ENCODE peak calls at places on chromosomes 4 and X, in eight cellular contexts. Y, A, T, O, P, Q, E and Z are unnamed samples.

GRCh38 chr4:23266401-23266800 is 573.7 kb downstream of the GBA3 start:
- DNase-seq in Y (no peak), E (no peak), A (no peak), P (no peak), T (no peak), O (no peak), Q (no peak), Z (no peak)

GRCh38 chr4:148866666-148867065 is 424.5 kb upstream of the NR3C2 start:
- DNase-seq in O (no peak), Q (no peak), A (no peak), P (no peak), Y (no peak), T (no peak), E (no peak), Z (no peak)

GRCh38 chr4:152118108-152118507 is 357.3 kb upstream of the GATB start:
- DNase-seq in O (no peak), T (no peak), Y (no peak), A (no peak), E (no peak), P (no peak), Q (no peak), Z (no peak)

GRCh38 chr4:15231265-15232091 is 196.4 kb upstream of the C1QTNF7 start:
- DNase-seq in O (peak), T (peak), E (peak), Y (peak), P (peak), A (peak), Q (peak), Z (no peak)

GRCh38 chr4:57080781-57081650 is 29.2 kb downstream of the IGFBP7 start:
- DNase-seq in Y (no peak), Q (peak), P (no peak), O (peak), T (peak), A (no peak), E (peak), Z (no peak)

GRCh38 chr4:86048426-86048825 is 311.4 kb downstream of the MAPK10 start:
- DNase-seq in Q (peak), O (peak), P (no peak), T (no peak), A (no peak), E (peak), Y (no peak), Z (no peak)

GRCh38 chrX:119647552-119648420 is 41.6 kb upstream of the NKRF start:
- DNase-seq in Y (no peak), A (peak), E (no peak), P (no peak), T (no peak), O (no peak), Q (no peak), Z (no peak)

GRCh38 chrX:13690836-13691235 is 1.9 kb downstream of the RAB9A start:
- DNase-seq in E (no peak), P (no peak), O (no peak), Y (no peak), T (no peak), Q (no peak), A (no peak), Z (no peak)

GRCh38 chr4:109077486-109077885 is 225.0 kb downstream of the COL25A1 start:
- DNase-seq in T (no peak), O (no peak), P (no peak), Y (no peak), E (peak), A (no peak), Q (peak), Z (no peak)

GRCh38 chrX:130725519-130725918 is 177.5 kb downstream of the ENOX2 start:
- DNase-seq in E (peak), Q (no peak), T (no peak), A (no peak), O (no peak), Y (no peak), P (no peak), Z (no peak)

GRCh38 chr4:174214102-174214878 is 69.2 kb downstream of the FBXO8 start:
- DNase-seq in Q (no peak), T (no peak), A (no peak), Y (no peak), E (peak), O (no peak), P (no peak), Z (no peak)

GRCh38 chr4:42710329-42710728 is 53.4 kb upstream of the ATP8A1 start:
- DNase-seq in E (no peak), A (peak), T (no peak), O (no peak), Q (no peak), Y (no peak), P (no peak), Z (no peak)

GRCh38 chrX:28649541-28649940 is 62.3 kb downstream of the IL1RAPL1 start:
- DNase-seq in Q (peak), E (no peak), A (no peak), T (no peak), Y (no peak), P (no peak), O (no peak), Z (no peak)

GRCh38 chr4:31655328-31655727 is 935.2 kb downstream of the PCDH7 start:
- DNase-seq in T (no peak), P (no peak), O (peak), E (peak), A (no peak), Y (no peak), Q (peak), Z (no peak)

GRCh38 chr4:80875642-80876041 is 154.9 kb upstream of the BMP3 start:
- DNase-seq in P (no peak), T (no peak), Y (no peak), E (no peak), O (no peak), Q (no peak), A (no peak), Z (no peak)

GRCh38 chrX:39739585-39739984 is 358.2 kb downstream of the BCOR start:
- DNase-seq in T (no peak), A (no peak), Y (no peak), Q (no peak), E (no peak), O (no peak), P (no peak), Z (no peak)

GRCh38 chr4:27702710-27703431 is 842.2 kb downstream of the STIM2 start:
- DNase-seq in A (peak), O (peak), E (peak), Y (no peak), P (no peak), T (no peak), Q (peak), Z (no peak)

GRCh38 chrX:19931146-19931545 is 43.7 kb upstream of the SH3KBP1 start:
- DNase-seq in O (no peak), E (no peak), Q (no peak), Y (no peak), A (no peak), T (no peak), P (no peak), Z (no peak)

GRCh38 chr4:77126844-77127614 is 30.0 kb upstream of the CCNG2 start:
- DNase-seq in Y (no peak), P (no peak), T (no peak), E (no peak), A (peak), O (no peak), Q (no peak), Z (no peak)

GRCh38 chrX:78555401-78555980 is 103.6 kb downstream of the RTL3 start:
- DNase-seq in A (peak), T (no peak), E (no peak), P (no peak), Q (peak), O (peak), Y (no peak), Z (no peak)

GRCh38 chrX:56000169-56000568 is 232.0 kb upstream of the KLF8 start:
- DNase-seq in A (no peak), Y (no peak), O (no peak), T (no peak), P (no peak), Q (peak), E (no peak), Z (no peak)

GRCh38 chrX:153765138-153766079 is 1.4 kb downstream of the PLXNB3 start:
- DNase-seq in O (no peak), T (no peak), Q (no peak), Y (peak), P (no peak), A (no peak), E (no peak), Z (no peak)

GRCh38 chr4:101699441-101700117 is 91.0 kb upstream of the BANK1 start:
- DNase-seq in O (no peak), Q (no peak), P (no peak), Y (no peak), A (no peak), E (no peak), T (no peak), Z (no peak)

GRCh38 chrX:107826286-107827136 is 845 bp downstream of the MID2 start:
- DNase-seq in A (peak), E (peak), Y (peak), P (no peak), Q (peak), O (peak), T (no peak), Z (no peak)

GRCh38 chr4:135575041-135575440 is 1373.5 kb upstream of the PABPC4L start:
- DNase-seq in P (no peak), Y (no peak), O (no peak), E (no peak), T (no peak), Q (no peak), A (no peak), Z (no peak)

GRCh38 chrX:69165116-69165651 is at the start of gene PJA1:
- DNase-seq in A (peak), Y (peak), P (peak), T (peak), Q (peak), O (peak), E (peak), Z (peak)

GRCh38 chr4:145709843-145710242 is 29.9 kb downstream of the C4orf51 start:
- DNase-seq in Q (peak), A (no peak), O (peak), E (peak), P (no peak), T (peak), Y (no peak), Z (no peak)

GRCh38 chr4:3145251-3145908 is 70.9 kb downstream of the HTT start:
- DNase-seq in E (peak), A (no peak), P (no peak), Q (no peak), T (no peak), Y (no peak), O (peak), Z (no peak)
- TF ChIP-seq CTCF in E (peak), A (no peak), P (no peak), Q (no peak), T (peak), Y (no peak), O (peak), Z (peak)

GRCh38 chrX:4263005-4263404 is 549.6 kb upstream of the PRKX start:
- DNase-seq in O (no peak), A (no peak), Q (no peak), Y (no peak), P (no peak), E (peak), T (no peak), Z (no peak)
- TF ChIP-seq CTCF in O (no peak), A (no peak), Q (peak), Y (no peak), P (no peak), E (peak), T (no peak), Z (peak)

DNA sequence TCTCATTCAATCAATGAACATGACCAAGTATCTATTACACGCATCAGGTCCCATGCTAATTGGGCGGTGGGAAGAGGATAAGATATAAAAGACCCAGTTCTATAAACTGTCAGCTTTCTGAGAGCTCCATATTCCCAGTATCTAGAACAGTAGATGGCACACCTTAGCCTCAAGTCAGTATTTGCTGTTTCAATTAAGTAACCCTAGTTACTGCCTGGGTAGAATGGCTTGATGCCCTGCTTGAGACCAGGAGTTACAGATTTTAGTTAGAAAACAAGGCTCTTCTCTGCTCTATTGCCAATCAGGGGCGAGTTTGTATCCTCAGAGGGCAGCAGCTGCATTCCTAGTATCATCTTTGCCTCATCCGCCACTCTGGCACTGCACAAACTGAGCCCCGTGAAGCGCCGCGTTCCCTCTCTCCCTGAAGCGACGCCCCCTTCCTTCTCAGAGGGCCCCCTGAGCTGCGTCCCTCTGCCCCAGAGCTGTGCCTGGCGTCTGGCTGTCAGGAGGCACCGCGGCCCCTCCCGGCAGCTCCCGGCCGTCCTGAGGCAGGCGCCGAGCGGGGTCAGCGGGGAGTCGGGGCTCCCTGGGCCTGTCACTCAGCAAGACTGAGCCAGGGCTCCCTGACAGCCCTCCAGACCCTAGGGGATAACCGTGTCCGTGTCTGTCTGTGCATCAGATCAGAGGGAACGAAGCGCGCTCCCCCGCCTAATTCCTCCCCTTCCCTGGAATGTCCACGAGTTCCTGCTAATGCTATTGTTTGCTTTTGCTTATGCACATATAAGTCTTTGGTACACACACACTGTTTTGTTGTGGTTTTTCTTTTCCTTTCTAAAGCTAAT is 212.4 kb upstream of the TTC29 start:
- DNase-seq in A (no peak), E (peak), T (peak), Y (no peak), Q (no peak), P (no peak), O (peak), Z (no peak)
- TF ChIP-seq CTCF in A (no peak), E (peak), T (no peak), Y (no peak), Q (no peak), P (no peak), O (peak), Z (no peak)

GRCh38 chrX:45743081-45743533 is 542.4 kb upstream of the DIPK2B start:
- DNase-seq in E (peak), P (no peak), T (no peak), A (no peak), Q (peak), Y (no peak), O (peak), Z (no peak)
- TF ChIP-seq CTCF in E (peak), P (no peak), T (peak), A (no peak), Q (peak), Y (no peak), O (peak), Z (peak)

GRCh38 chr4:82561745-82562552 is at the start of gene TMEM150C:
- DNase-seq in P (no peak), A (no peak), Y (peak), E (peak), O (peak), Q (peak), T (no peak), Z (peak)
- TF ChIP-seq CTCF in P (no peak), A (no peak), Y (no peak), E (no peak), O (peak), Q (no peak), T (peak), Z (peak)

DNA sequence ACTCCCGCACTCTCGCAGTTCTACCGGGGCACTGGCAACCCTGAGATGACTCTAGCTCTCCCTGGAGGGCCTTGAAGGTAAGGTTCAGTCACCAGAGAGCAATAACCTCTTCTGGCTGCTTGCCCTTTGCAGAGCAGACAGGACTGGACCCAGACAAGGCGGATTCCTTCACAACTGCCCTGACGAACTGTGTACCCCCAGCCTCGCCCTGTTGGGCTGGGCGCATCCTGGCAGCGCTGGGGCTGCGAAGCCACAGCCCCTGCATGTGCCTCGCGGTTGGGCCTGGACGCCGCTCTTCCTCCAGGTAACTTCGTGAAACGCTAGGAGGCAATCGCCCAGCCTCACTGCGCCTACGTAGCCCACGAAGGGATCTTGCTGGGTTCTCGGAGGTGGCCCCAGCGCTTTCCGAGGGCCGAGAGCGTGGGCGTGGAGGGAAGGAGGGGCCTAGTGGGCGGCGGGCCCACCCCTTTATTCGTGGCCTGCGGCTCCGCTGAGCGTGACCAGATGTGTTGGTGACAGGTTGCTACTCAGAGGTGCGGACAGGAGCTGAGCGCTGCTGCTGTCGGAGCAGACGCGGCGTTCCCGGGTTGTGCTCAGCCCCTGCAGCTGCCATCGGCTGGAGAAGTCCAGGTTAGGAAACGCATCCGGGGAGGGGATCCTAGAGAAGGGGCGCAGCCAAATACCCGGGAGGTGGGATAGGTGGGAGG is 1.9 kb upstream of the MAMLD1 start:
- DNase-seq in T (no peak), O (no peak), Q (peak), A (no peak), P (peak), E (peak), Y (peak), Z (no peak)
- TF ChIP-seq CTCF in T (no peak), O (peak), Q (no peak), A (no peak), P (no peak), E (peak), Y (no peak), Z (no peak)

GRCh38 chrX:18894156-18894555 is 89.8 kb downstream of the PHKA2 start:
- DNase-seq in P (no peak), E (no peak), O (no peak), T (no peak), Y (no peak), A (no peak), Q (no peak), Z (no peak)

GRCh38 chrX:18893536-18893935 is 90.4 kb downstream of the PHKA2 start:
- DNase-seq in E (no peak), A (no peak), O (no peak), P (no peak), T (no peak), Y (no peak), Q (no peak), Z (no peak)

GRCh38 chrX:18896680-18897544 is 87.0 kb downstream of the PHKA2 start:
- DNase-seq in Q (no peak), A (no peak), O (no peak), E (no peak), T (no peak), P (no peak), Y (no peak), Z (no peak)

GRCh38 chrX:18897611-18898010 is 86.3 kb downstream of the PHKA2 start:
- DNase-seq in Q (no peak), P (no peak), T (no peak), O (no peak), Y (no peak), A (no peak), E (no peak), Z (no peak)

GRCh38 chrX:18895157-18895952 is 88.6 kb downstream of the PHKA2 start:
- DNase-seq in E (peak), O (no peak), Y (no peak), A (no peak), P (no peak), Q (peak), T (no peak), Z (no peak)
- TF ChIP-seq CTCF in E (peak), O (peak), Y (no peak), A (no peak), P (peak), Q (peak), T (no peak), Z (no peak)

GRCh38 chr4:133151301-133151680 is 2.2 kb downstream of the PCDH10 start:
- DNase-seq in Y (no peak), A (no peak), O (peak), P (no peak), E (peak), Q (no peak), T (no peak), Z (peak)
- TF ChIP-seq CTCF in Y (no peak), A (no peak), O (no peak), P (no peak), E (no peak), Q (no peak), T (no peak), Z (no peak)